ENCODE peak calls at places on chromosomes 2 and 18, in eight cellular contexts. One of them, this sample, is unnamed.

GRCh38 chr2:234305846-234306245 is 191.0 kb downstream of the ARL4C start:
- DNase-seq in hypothalamus: no peak
- DNase-seq in cardiac muscle cell: no peak
- DNase-seq in stimulated activated CD4-positive, alpha-beta T cell treated with anti-CD3 and anti-CD28 coated beads, Interleukin-15, amount 100 ng/mL, for 1 hour: no peak
- DNase-seq in A172: no peak
- DNase-seq in HuH-7: no peak
- DNase-seq in A549: no peak
- DNase-seq in activated CD8-positive, alpha-beta memory T cell treated with anti-CD3 and anti-CD28 coated beads for 24 hours: no peak
- DNase-seq in this sample: no peak

GRCh38 chr2:75464348-75464946 is 96.3 kb downstream of the EVA1A start:
- DNase-seq in hypothalamus: no peak
- DNase-seq in cardiac muscle cell: peak
- DNase-seq in A549: peak
- DNase-seq in A172: peak
- DNase-seq in activated CD8-positive, alpha-beta memory T cell treated with anti-CD3 and anti-CD28 coated beads for 24 hours: no peak
- DNase-seq in stimulated activated CD4-positive, alpha-beta T cell treated with anti-CD3 and anti-CD28 coated beads, Interleukin-15, amount 100 ng/mL, for 1 hour: no peak
- DNase-seq in HuH-7: no peak
- DNase-seq in this sample: no peak

GRCh38 chr18:35311506-35311905 is 21.5 kb upstream of the ZSCAN30 start:
- DNase-seq in A549: no peak
- DNase-seq in cardiac muscle cell: peak
- DNase-seq in stimulated activated CD4-positive, alpha-beta T cell treated with anti-CD3 and anti-CD28 coated beads, Interleukin-15, amount 100 ng/mL, for 1 hour: no peak
- DNase-seq in HuH-7: no peak
- DNase-seq in hypothalamus: no peak
- DNase-seq in activated CD8-positive, alpha-beta memory T cell treated with anti-CD3 and anti-CD28 coated beads for 24 hours: no peak
- DNase-seq in A172: peak
- DNase-seq in this sample: no peak

GRCh38 chr18:35247412-35248249 is 6.8 kb downstream of the ZNF397 start:
- DNase-seq in A549: no peak
- DNase-seq in HuH-7: no peak
- DNase-seq in cardiac muscle cell: no peak
- DNase-seq in hypothalamus: no peak
- DNase-seq in activated CD8-positive, alpha-beta memory T cell treated with anti-CD3 and anti-CD28 coated beads for 24 hours: no peak
- DNase-seq in stimulated activated CD4-positive, alpha-beta T cell treated with anti-CD3 and anti-CD28 coated beads, Interleukin-15, amount 100 ng/mL, for 1 hour: no peak
- DNase-seq in A172: no peak
- DNase-seq in this sample: no peak

GRCh38 chr2:238638100-238638981 is 209.5 kb upstream of the TWIST2 start:
- DNase-seq in A172: no peak
- DNase-seq in activated CD8-positive, alpha-beta memory T cell treated with anti-CD3 and anti-CD28 coated beads for 24 hours: no peak
- DNase-seq in stimulated activated CD4-positive, alpha-beta T cell treated with anti-CD3 and anti-CD28 coated beads, Interleukin-15, amount 100 ng/mL, for 1 hour: no peak
- DNase-seq in cardiac muscle cell: no peak
- DNase-seq in hypothalamus: no peak
- DNase-seq in A549: no peak
- DNase-seq in HuH-7: no peak
- DNase-seq in this sample: no peak

GRCh38 chr2:138319616-138320015 is 182.0 kb upstream of the SPOPL start:
- DNase-seq in HuH-7: no peak
- DNase-seq in A549: no peak
- DNase-seq in cardiac muscle cell: no peak
- DNase-seq in activated CD8-positive, alpha-beta memory T cell treated with anti-CD3 and anti-CD28 coated beads for 24 hours: no peak
- DNase-seq in A172: no peak
- DNase-seq in stimulated activated CD4-positive, alpha-beta T cell treated with anti-CD3 and anti-CD28 coated beads, Interleukin-15, amount 100 ng/mL, for 1 hour: no peak
- DNase-seq in hypothalamus: no peak
- DNase-seq in this sample: no peak

GRCh38 chr2:135844285-135844985 is 7.5 kb upstream of the LCT start:
- DNase-seq in activated CD8-positive, alpha-beta memory T cell treated with anti-CD3 and anti-CD28 coated beads for 24 hours: no peak
- DNase-seq in A172: no peak
- DNase-seq in hypothalamus: no peak
- DNase-seq in cardiac muscle cell: peak
- DNase-seq in A549: no peak
- DNase-seq in HuH-7: no peak
- DNase-seq in stimulated activated CD4-positive, alpha-beta T cell treated with anti-CD3 and anti-CD28 coated beads, Interleukin-15, amount 100 ng/mL, for 1 hour: no peak
- DNase-seq in this sample: no peak

GRCh38 chr18:76395609-76396008 is 99.4 kb downstream of the ZNF516 start:
- DNase-seq in activated CD8-positive, alpha-beta memory T cell treated with anti-CD3 and anti-CD28 coated beads for 24 hours: peak
- DNase-seq in cardiac muscle cell: no peak
- DNase-seq in hypothalamus: no peak
- DNase-seq in A549: no peak
- DNase-seq in HuH-7: no peak
- DNase-seq in stimulated activated CD4-positive, alpha-beta T cell treated with anti-CD3 and anti-CD28 coated beads, Interleukin-15, amount 100 ng/mL, for 1 hour: no peak
- DNase-seq in A172: no peak
- DNase-seq in this sample: no peak

GRCh38 chr2:236169741-236170654 is 1.8 kb upstream of the GBX2 start:
- DNase-seq in HuH-7: peak
- DNase-seq in A549: no peak
- DNase-seq in hypothalamus: no peak
- DNase-seq in cardiac muscle cell: no peak
- DNase-seq in activated CD8-positive, alpha-beta memory T cell treated with anti-CD3 and anti-CD28 coated beads for 24 hours: no peak
- DNase-seq in A172: no peak
- DNase-seq in stimulated activated CD4-positive, alpha-beta T cell treated with anti-CD3 and anti-CD28 coated beads, Interleukin-15, amount 100 ng/mL, for 1 hour: no peak
- DNase-seq in this sample: no peak

GRCh38 chr2:27356056-27356381 is 545 bp downstream of the GTF3C2 start:
- DNase-seq in A549: peak
- DNase-seq in cardiac muscle cell: peak
- DNase-seq in stimulated activated CD4-positive, alpha-beta T cell treated with anti-CD3 and anti-CD28 coated beads, Interleukin-15, amount 100 ng/mL, for 1 hour: peak
- DNase-seq in hypothalamus: no peak
- DNase-seq in activated CD8-positive, alpha-beta memory T cell treated with anti-CD3 and anti-CD28 coated beads for 24 hours: no peak
- DNase-seq in HuH-7: peak
- DNase-seq in A172: peak
- DNase-seq in this sample: no peak

GRCh38 chr2:13413989-13414388 is 697.3 kb downstream of the TRIB2 start:
- DNase-seq in hypothalamus: no peak
- DNase-seq in A549: no peak
- DNase-seq in cardiac muscle cell: no peak
- DNase-seq in A172: peak
- DNase-seq in HuH-7: no peak
- DNase-seq in activated CD8-positive, alpha-beta memory T cell treated with anti-CD3 and anti-CD28 coated beads for 24 hours: no peak
- DNase-seq in stimulated activated CD4-positive, alpha-beta T cell treated with anti-CD3 and anti-CD28 coated beads, Interleukin-15, amount 100 ng/mL, for 1 hour: no peak
- DNase-seq in this sample: no peak

GRCh38 chr2:134722728-134723127 is 3.9 kb upstream of the TMEM163 start:
- DNase-seq in HuH-7: peak
- DNase-seq in hypothalamus: no peak
- DNase-seq in A549: no peak
- DNase-seq in stimulated activated CD4-positive, alpha-beta T cell treated with anti-CD3 and anti-CD28 coated beads, Interleukin-15, amount 100 ng/mL, for 1 hour: no peak
- DNase-seq in A172: no peak
- DNase-seq in cardiac muscle cell: no peak
- DNase-seq in activated CD8-positive, alpha-beta memory T cell treated with anti-CD3 and anti-CD28 coated beads for 24 hours: no peak
- DNase-seq in this sample: no peak

GRCh38 chr2:128306931-128307460 is 11.7 kb downstream of the HS6ST1 start:
- DNase-seq in activated CD8-positive, alpha-beta memory T cell treated with anti-CD3 and anti-CD28 coated beads for 24 hours: no peak
- DNase-seq in cardiac muscle cell: no peak
- DNase-seq in hypothalamus: no peak
- DNase-seq in A549: no peak
- DNase-seq in stimulated activated CD4-positive, alpha-beta T cell treated with anti-CD3 and anti-CD28 coated beads, Interleukin-15, amount 100 ng/mL, for 1 hour: no peak
- DNase-seq in A172: no peak
- DNase-seq in HuH-7: no peak
- DNase-seq in this sample: no peak